ENCODE peak calls at places on chromosome 17, in five cellular contexts. One of them, this sample, is unnamed.

GRCh38 chr17:60545465-60546191 is 19.6 kb upstream of the APPBP2 start:
- DNase-seq in mesenchymal stem cell: no peak
- DNase-seq in GM23248: no peak
- DNase-seq in endothelial cell of umbilical vein: no peak
- DNase-seq in mammary epithelial cell: no peak
- DNase-seq in this sample: no peak

GRCh38 chr17:32350662-32351418 is 883 bp downstream of the ZNF207 start:
- DNase-seq in mesenchymal stem cell: peak; percentile 85
- DNase-seq in endothelial cell of umbilical vein: peak; percentile 71
- DNase-seq in GM23248: peak; percentile 91
- DNase-seq in mammary epithelial cell: peak; percentile 63
- DNase-seq in this sample: peak; percentile 62

GRCh38 chr17:9056566-9056965 is 35.3 kb downstream of the NTN1 start:
- DNase-seq in mammary epithelial cell: no peak
- DNase-seq in mesenchymal stem cell: no peak
- DNase-seq in endothelial cell of umbilical vein: no peak
- DNase-seq in GM23248: no peak
- DNase-seq in this sample: no peak

GRCh38 chr17:36598951-36599401 is 2.4 kb upstream of the MRM1 start:
- DNase-seq in GM23248: no peak
- DNase-seq in mammary epithelial cell: no peak
- DNase-seq in mesenchymal stem cell: no peak
- DNase-seq in endothelial cell of umbilical vein: no peak
- DNase-seq in this sample: no peak

GRCh38 chr17:2704890-2705248 is 6.7 kb downstream of the CLUH start:
- DNase-seq in mammary epithelial cell: no peak
- DNase-seq in endothelial cell of umbilical vein: no peak
- DNase-seq in mesenchymal stem cell: no peak
- DNase-seq in GM23248: no peak
- DNase-seq in this sample: no peak

GRCh38 chr17:73071387-73071999 is 21.0 kb downstream of the SLC39A11 start:
- DNase-seq in endothelial cell of umbilical vein: no peak
- DNase-seq in GM23248: peak; percentile 49
- DNase-seq in mammary epithelial cell: no peak
- DNase-seq in mesenchymal stem cell: peak; percentile 68
- DNase-seq in this sample: peak; percentile 29

GRCh38 chr17:32341857-32342602 is at the start of gene C17orf75:
- DNase-seq in mammary epithelial cell: peak; percentile 82
- DNase-seq in GM23248: peak; percentile 80
- DNase-seq in endothelial cell of umbilical vein: peak; percentile 73
- DNase-seq in mesenchymal stem cell: peak; percentile 57
- DNase-seq in this sample: peak; percentile 70

GRCh38 chr17:48961516-48962233 is 6.7 kb downstream of the GIP start:
- DNase-seq in GM23248: peak; percentile 93
- DNase-seq in mammary epithelial cell: peak; percentile 57
- DNase-seq in endothelial cell of umbilical vein: peak; percentile 40
- DNase-seq in mesenchymal stem cell: peak; percentile 66
- DNase-seq in this sample: peak; percentile 63

GRCh38 chr17:17681187-17681743 is at the start of gene RAI1:
- DNase-seq in endothelial cell of umbilical vein: peak; percentile 75
- DNase-seq in mesenchymal stem cell: peak; percentile 85
- DNase-seq in GM23248: peak; percentile 94
- DNase-seq in mammary epithelial cell: peak; percentile 71
- DNase-seq in this sample: peak; percentile 79

GRCh38 chr17:78324391-78325075 is 35.3 kb downstream of the SOCS3 start:
- DNase-seq in endothelial cell of umbilical vein: peak; percentile 97
- DNase-seq in mesenchymal stem cell: peak; percentile 98
- DNase-seq in GM23248: peak; percentile 88
- DNase-seq in mammary epithelial cell: no peak
- DNase-seq in this sample: peak; percentile 89

GRCh38 chr17:6696906-6697305 is 16.3 kb downstream of the SLC13A5 start:
- DNase-seq in mesenchymal stem cell: no peak
- DNase-seq in mammary epithelial cell: no peak
- DNase-seq in GM23248: no peak
- DNase-seq in endothelial cell of umbilical vein: no peak
- DNase-seq in this sample: no peak

GRCh38 chr17:58470356-58470755 is 17.9 kb downstream of the HSF5 start:
- DNase-seq in GM23248: no peak
- DNase-seq in mesenchymal stem cell: no peak
- DNase-seq in mammary epithelial cell: no peak
- DNase-seq in endothelial cell of umbilical vein: no peak
- DNase-seq in this sample: no peak

GRCh38 chr17:61002316-61002736 is 324.7 kb downstream of the BCAS3 start:
- DNase-seq in mesenchymal stem cell: peak; percentile 60
- DNase-seq in mammary epithelial cell: peak; percentile 12
- DNase-seq in GM23248: peak; percentile 78
- DNase-seq in endothelial cell of umbilical vein: peak; percentile 46
- DNase-seq in this sample: peak; percentile 79

GRCh38 chr17:61867033-61867432 is 3.7 kb upstream of the BRIP1 start:
- DNase-seq in endothelial cell of umbilical vein: no peak
- DNase-seq in GM23248: no peak
- DNase-seq in mesenchymal stem cell: no peak
- DNase-seq in mammary epithelial cell: no peak
- DNase-seq in this sample: no peak

GRCh38 chr17:48751733-48752398 is 23.3 kb upstream of the HOXB13 start:
- DNase-seq in endothelial cell of umbilical vein: no peak
- DNase-seq in GM23248: no peak
- DNase-seq in mesenchymal stem cell: no peak
- DNase-seq in mammary epithelial cell: no peak
- DNase-seq in this sample: no peak

GRCh38 chr17:75827291-75828050 is 16.7 kb downstream of the UNC13D start:
- DNase-seq in GM23248: peak; percentile 73
- DNase-seq in endothelial cell of umbilical vein: peak; percentile 82
- DNase-seq in mesenchymal stem cell: peak; percentile 72
- DNase-seq in mammary epithelial cell: no peak
- DNase-seq in this sample: peak; percentile 41

GRCh38 chr17:1650731-1651558 is 1.3 kb upstream of the RILP start:
- DNase-seq in endothelial cell of umbilical vein: no peak
- DNase-seq in GM23248: no peak
- DNase-seq in mesenchymal stem cell: no peak
- DNase-seq in mammary epithelial cell: no peak
- DNase-seq in this sample: no peak

GRCh38 chr17:77409282-77410161 is 268.8 kb downstream of the SEC14L1 start:
- DNase-seq in mesenchymal stem cell: peak; percentile 56
- DNase-seq in GM23248: peak; percentile 68
- DNase-seq in mammary epithelial cell: peak; percentile 62
- DNase-seq in endothelial cell of umbilical vein: no peak
- DNase-seq in this sample: peak; percentile 58

GRCh38 chr17:63519116-63519881 is 3.9 kb upstream of the KCNH6 start:
- DNase-seq in mammary epithelial cell: no peak
- DNase-seq in GM23248: no peak
- DNase-seq in endothelial cell of umbilical vein: no peak
- DNase-seq in mesenchymal stem cell: no peak
- DNase-seq in this sample: no peak

GRCh38 chr17:17669851-17670232 is 11.4 kb upstream of the RAI1 start:
- DNase-seq in mesenchymal stem cell: no peak
- DNase-seq in mammary epithelial cell: no peak
- DNase-seq in endothelial cell of umbilical vein: no peak
- DNase-seq in GM23248: no peak
- DNase-seq in this sample: no peak

GRCh38 chr17:50348522-50349240 is 2.8 kb downstream of the XYLT2 start:
- DNase-seq in mammary epithelial cell: peak; percentile 48
- DNase-seq in endothelial cell of umbilical vein: no peak
- DNase-seq in mesenchymal stem cell: peak; percentile 35
- DNase-seq in GM23248: peak; percentile 66
- DNase-seq in this sample: peak; percentile 53

GRCh38 chr17:49715717-49716279 is 8.0 kb upstream of the SLC35B1 start:
- DNase-seq in endothelial cell of umbilical vein: no peak
- DNase-seq in GM23248: no peak
- DNase-seq in mammary epithelial cell: no peak
- DNase-seq in mesenchymal stem cell: no peak
- DNase-seq in this sample: no peak

GRCh38 chr17:46002311-46002972 is 3.4 kb downstream of the STH start:
- DNase-seq in GM23248: peak; percentile 70
- DNase-seq in endothelial cell of umbilical vein: peak; percentile 60
- DNase-seq in mesenchymal stem cell: peak; percentile 63
- DNase-seq in mammary epithelial cell: peak; percentile 41
- DNase-seq in this sample: peak; percentile 51

GRCh38 chr17:48593840-48594411 is 347 bp upstream of the HOXB5 start:
- DNase-seq in mammary epithelial cell: peak; percentile 65
- DNase-seq in endothelial cell of umbilical vein: peak; percentile 86
- DNase-seq in mesenchymal stem cell: peak; percentile 98
- DNase-seq in GM23248: peak; percentile 87
- DNase-seq in this sample: peak; percentile 99

GRCh38 chr17:72711531-72712310 is 380.8 kb downstream of the SLC39A11 start:
- DNase-seq in mammary epithelial cell: no peak
- DNase-seq in mesenchymal stem cell: no peak
- DNase-seq in GM23248: no peak
- DNase-seq in endothelial cell of umbilical vein: no peak
- DNase-seq in this sample: no peak

GRCh38 chr17:694239-694638 is 20.4 kb downstream of the VPS53 start:
- DNase-seq in mesenchymal stem cell: peak; percentile 92
- DNase-seq in GM23248: peak; percentile 95
- DNase-seq in mammary epithelial cell: peak; percentile 95
- DNase-seq in endothelial cell of umbilical vein: peak; percentile 78
- DNase-seq in this sample: peak; percentile 99

DNA sequence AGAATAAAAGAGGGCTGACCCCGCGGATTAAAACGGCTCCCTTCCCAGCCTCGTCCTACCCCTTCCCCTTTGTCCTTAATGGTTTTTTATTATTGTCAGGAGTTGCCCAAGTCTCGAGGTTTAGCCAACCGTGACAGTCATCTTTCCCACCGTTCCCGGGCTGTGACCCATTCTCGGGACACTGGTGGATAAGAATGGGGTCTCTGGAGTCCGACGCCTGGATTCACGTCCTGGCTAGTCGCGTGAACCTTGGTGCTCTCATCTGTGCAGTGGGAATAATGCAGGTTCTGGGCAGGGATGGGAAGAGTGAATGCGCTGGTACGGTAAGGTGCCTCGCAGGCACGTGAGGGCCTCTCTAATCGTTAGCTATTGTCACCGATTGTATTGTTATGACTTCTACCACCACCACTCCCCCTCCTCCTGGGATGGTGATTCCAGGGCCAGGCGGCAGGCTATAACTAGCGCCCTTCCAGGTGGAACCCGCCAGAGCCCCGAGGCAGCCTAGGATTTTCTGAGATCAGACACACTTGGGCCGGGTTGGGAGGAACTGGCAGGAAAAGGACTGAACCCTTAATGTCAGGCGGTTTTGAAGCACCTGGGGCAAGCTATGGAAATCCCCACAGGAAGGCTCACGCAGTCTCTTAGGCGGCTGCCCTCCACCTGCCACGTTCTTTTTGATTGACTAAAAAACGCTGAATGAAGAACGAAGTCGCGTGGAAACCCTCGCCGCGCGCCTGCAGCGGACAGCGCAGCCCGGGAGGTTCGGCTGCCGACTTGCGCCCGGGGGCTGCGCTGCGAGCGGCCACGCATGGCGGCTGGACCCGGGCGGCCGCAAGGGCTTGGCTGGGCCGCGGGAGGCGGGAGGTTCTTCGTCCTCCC is 2.7 kb downstream of the HS3ST3B1 start:
- DNase-seq in mesenchymal stem cell: peak; percentile 47
- DNase-seq in mammary epithelial cell: no peak
- DNase-seq in GM23248: peak; percentile 49
- DNase-seq in endothelial cell of umbilical vein: no peak
- DNase-seq in this sample: no peak
- H3K9ac ChIP-seq in mesenchymal stem cell: peak overlapping the region; percentile 95
- H3K9ac ChIP-seq in mammary epithelial cell: no peak overlapping the region
- H3K9ac ChIP-seq in GM23248: peak overlapping the region; percentile 93
- H3K9ac ChIP-seq in endothelial cell of umbilical vein: no peak overlapping the region
- H3K9ac ChIP-seq in this sample: peak overlapping the region; percentile 91

DNA sequence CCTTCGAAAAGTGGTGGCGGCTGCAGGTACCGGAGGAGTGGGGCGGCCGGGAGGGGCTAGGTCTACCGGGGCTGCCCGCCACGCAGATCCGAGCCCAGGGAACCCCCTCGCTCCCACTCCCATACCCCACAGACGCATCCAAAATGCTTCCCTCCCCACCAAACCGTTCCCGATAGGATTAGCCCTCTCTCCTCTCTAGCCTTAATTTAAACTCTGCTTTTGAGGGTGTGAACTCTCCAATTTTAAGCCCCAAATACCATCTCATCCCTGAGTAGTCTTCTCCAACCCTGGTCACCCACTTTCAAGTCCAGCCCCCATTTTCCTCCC is 260 bp upstream of the CXCL16 start:
- DNase-seq in mesenchymal stem cell: no peak
- DNase-seq in GM23248: no peak
- DNase-seq in mammary epithelial cell: no peak
- DNase-seq in endothelial cell of umbilical vein: no peak
- DNase-seq in this sample: no peak
- H3K9ac ChIP-seq in mesenchymal stem cell: peak overlapping the region; percentile 75
- H3K9ac ChIP-seq in GM23248: peak overlapping the region; percentile 59
- H3K9ac ChIP-seq in mammary epithelial cell: peak overlapping the region; percentile 73
- H3K9ac ChIP-seq in endothelial cell of umbilical vein: no peak overlapping the region
- H3K9ac ChIP-seq in this sample: no peak overlapping the region

DNA sequence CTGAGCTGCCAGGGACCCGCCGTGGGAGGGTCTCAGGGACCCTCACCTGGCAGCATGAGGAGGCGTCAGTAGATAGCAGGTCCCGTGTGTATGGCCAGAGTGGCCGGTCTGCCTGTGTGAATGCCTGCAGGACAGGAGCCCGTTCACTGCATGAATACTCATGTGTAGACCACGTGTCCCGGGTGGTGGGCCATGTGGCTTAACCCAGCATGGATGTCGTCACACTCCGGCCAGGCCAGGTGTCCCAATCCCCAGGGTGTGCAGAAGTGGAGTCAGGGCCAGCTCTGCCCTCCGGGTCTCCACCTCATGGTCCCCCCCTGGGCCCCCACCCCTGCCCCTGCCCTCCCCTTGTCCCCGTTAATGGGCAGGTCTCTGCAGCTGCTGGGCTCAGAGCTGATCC is 53.7 kb downstream of the BAHCC1 start:
- DNase-seq in mesenchymal stem cell: no peak
- DNase-seq in GM23248: no peak
- DNase-seq in endothelial cell of umbilical vein: no peak
- DNase-seq in mammary epithelial cell: no peak
- DNase-seq in this sample: no peak
- H3K9ac ChIP-seq in mesenchymal stem cell: no peak overlapping the region
- H3K9ac ChIP-seq in GM23248: no peak overlapping the region
- H3K9ac ChIP-seq in endothelial cell of umbilical vein: no peak overlapping the region
- H3K9ac ChIP-seq in mammary epithelial cell: no peak overlapping the region
- H3K9ac ChIP-seq in this sample: no peak overlapping the region

GRCh38 chr17:28698253-28698941 is 13.3 kb downstream of the PROCA1 start:
- DNase-seq in GM23248: peak; percentile 39
- DNase-seq in mammary epithelial cell: no peak
- DNase-seq in mesenchymal stem cell: no peak
- DNase-seq in endothelial cell of umbilical vein: no peak
- DNase-seq in this sample: no peak
- H3K9ac ChIP-seq in GM23248: no peak overlapping the region
- H3K9ac ChIP-seq in mammary epithelial cell: no peak overlapping the region
- H3K9ac ChIP-seq in mesenchymal stem cell: no peak overlapping the region
- H3K9ac ChIP-seq in endothelial cell of umbilical vein: no peak overlapping the region
- H3K9ac ChIP-seq in this sample: no peak overlapping the region

GRCh38 chr17:83100853-83101391 is 21.5 kb downstream of the METRNL start:
- DNase-seq in mesenchymal stem cell: no peak
- DNase-seq in mammary epithelial cell: no peak
- DNase-seq in endothelial cell of umbilical vein: no peak
- DNase-seq in GM23248: peak; percentile 61
- DNase-seq in this sample: no peak
- H3K9ac ChIP-seq in mesenchymal stem cell: peak overlapping the region; percentile 74
- H3K9ac ChIP-seq in mammary epithelial cell: no peak overlapping the region
- H3K9ac ChIP-seq in endothelial cell of umbilical vein: no peak overlapping the region
- H3K9ac ChIP-seq in GM23248: peak overlapping the region; percentile 72
- H3K9ac ChIP-seq in this sample: no peak overlapping the region